ENCODE peak calls at places on chromosome 1, in nine cellular contexts. F is psoas muscle, U is A549, K is esophagus squamous epithelium, M is GM13977, D is uterus, V is tibial artery, R is colonic mucosa, H is nephron progenitor cell. A is an unnamed sample.

GRCh38 chr1:244791061-244791460 is 44.4 kb upstream of the COX20 start:
- DNase-seq in F (no peak), U (no peak), K (no peak), M (no peak), D (no peak), V (peak; percentile 19), R (no peak), H (no peak), A (no peak)

GRCh38 chr1:12143631-12144155 is 23.1 kb upstream of the TNFRSF1B start:
- DNase-seq in F (peak; percentile 88), U (peak; percentile 14), K (no peak), M (no peak), D (peak; percentile 75), V (peak; percentile 90), R (peak; percentile 82), H (no peak), A (no peak)

GRCh38 chr1:110880708-110881374 is 7.9 kb downstream of the CD53 start:
- DNase-seq in F (no peak), U (no peak), K (no peak), M (no peak), D (no peak), V (no peak), R (no peak), H (no peak), A (no peak)

GRCh38 chr1:41643422-41643821 is 158.9 kb upstream of the EDN2 start:
- DNase-seq in F (no peak), U (no peak), K (no peak), M (no peak), D (no peak), V (no peak), R (no peak), H (no peak), A (no peak)

GRCh38 chr1:172292840-172293239 is 127.6 kb upstream of the C1orf105 start:
- DNase-seq in F (no peak), U (no peak), K (no peak), M (no peak), D (no peak), V (no peak), R (no peak), H (no peak), A (no peak)

GRCh38 chr1:158838660-158839059 is 7.5 kb downstream of the MNDA start:
- DNase-seq in F (no peak), U (no peak), K (no peak), M (no peak), D (no peak), V (no peak), R (no peak), H (no peak), A (no peak)

GRCh38 chr1:7810395-7810794 is 26.3 kb downstream of the PER3 start:
- DNase-seq in F (peak; percentile 38), U (peak; percentile 5), K (no peak), M (no peak), D (no peak), V (no peak), R (no peak), H (no peak), A (no peak)

GRCh38 chr1:160376525-160377131 is 9.8 kb downstream of the NHLH1 start:
- DNase-seq in F (no peak), U (peak; percentile 76), K (no peak), M (peak; percentile 75), D (peak; percentile 28), V (no peak), R (peak; percentile 37), H (peak; percentile 37), A (no peak)

GRCh38 chr1:151908228-151908691 is 1.1 kb downstream of the THEM4 start:
- DNase-seq in F (no peak), U (peak; percentile 43), K (no peak), M (peak; percentile 36), D (no peak), V (no peak), R (no peak), H (peak; percentile 21), A (no peak)

GRCh38 chr1:85445906-85446305 is 19.1 kb downstream of the DDAH1 start:
- DNase-seq in F (no peak), U (no peak), K (no peak), M (no peak), D (no peak), V (no peak), R (no peak), H (no peak), A (no peak)

GRCh38 chr1:171389176-171389575 is 75.2 kb downstream of the FMO4 start:
- DNase-seq in F (no peak), U (no peak), K (no peak), M (no peak), D (no peak), V (no peak), R (no peak), H (no peak), A (no peak)

DNA sequence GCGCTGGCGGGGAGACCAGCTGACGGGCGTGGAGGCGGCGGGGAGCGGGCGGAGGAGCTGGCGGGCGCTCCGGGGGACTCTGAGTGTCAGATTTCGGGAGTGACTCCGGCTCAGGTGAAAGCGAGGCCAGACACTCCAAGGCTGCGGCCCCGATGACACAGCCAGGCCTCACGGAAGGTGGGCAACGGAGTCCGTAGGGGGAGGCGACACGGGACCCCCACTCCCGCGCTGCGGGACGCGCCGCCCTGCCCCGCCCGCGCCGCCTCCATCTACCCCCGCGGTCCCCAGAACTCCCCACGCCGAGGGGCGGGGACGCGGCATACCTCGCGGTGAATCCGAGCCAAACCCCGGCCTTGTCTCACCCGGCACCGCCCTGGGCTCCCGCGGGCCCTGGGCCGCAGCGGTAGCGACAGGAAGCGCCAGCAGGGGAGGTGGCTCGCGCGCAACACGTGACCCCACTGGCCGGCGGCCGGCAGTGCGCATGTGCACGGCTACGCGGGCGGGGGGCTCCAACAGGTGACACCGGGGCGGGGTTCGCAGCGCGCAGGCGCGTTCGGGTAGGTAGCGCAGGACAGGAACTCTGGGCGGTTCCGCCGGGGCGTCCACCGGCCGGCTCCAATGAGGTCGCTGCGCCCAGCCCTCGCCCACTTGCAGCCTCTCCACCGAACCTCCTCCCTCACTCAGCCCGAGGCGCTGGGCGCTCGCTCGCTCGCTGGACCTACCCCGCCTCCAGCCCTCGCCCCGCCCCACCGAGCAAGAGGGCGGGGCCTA is at the start of gene CC2D1B:
- DNase-seq in F (peak; percentile 98), U (peak; percentile 97), K (peak; percentile 88), M (peak; percentile 100), D (peak; percentile 97), V (peak; percentile 99), R (peak; percentile 98), H (peak; percentile 100), A (peak; percentile 99)
- TF ChIP-seq CTCF in F (no peak), U (no peak), K (peak; percentile 52), M (no peak), D (no peak), V (peak; percentile 41), R (no peak), H (no peak), A (no peak)

GRCh38 chr1:62528015-62528414 is 69.3 kb upstream of the ANGPTL3 start:
- DNase-seq in F (no peak), U (no peak), K (no peak), M (no peak), D (no peak), V (no peak), R (peak; percentile 20), H (no peak), A (no peak)

GRCh38 chr1:62529227-62529626 is 68.1 kb upstream of the ANGPTL3 start:
- DNase-seq in F (no peak), U (no peak), K (no peak), M (no peak), D (no peak), V (no peak), R (no peak), H (no peak), A (no peak)

GRCh38 chr1:62530516-62531154 is 66.7 kb upstream of the ANGPTL3 start:
- DNase-seq in F (no peak), U (peak; percentile 67), K (no peak), M (no peak), D (no peak), V (no peak), R (peak; percentile 52), H (peak; percentile 46), A (peak; percentile 54)
- TF ChIP-seq CTCF in F (peak; percentile 39), U (peak; percentile 66), K (peak; percentile 35), M (no peak), D (peak; percentile 11), V (peak; percentile 47), R (peak; percentile 41), H (peak; percentile 48), A (peak; percentile 41)

DNA sequence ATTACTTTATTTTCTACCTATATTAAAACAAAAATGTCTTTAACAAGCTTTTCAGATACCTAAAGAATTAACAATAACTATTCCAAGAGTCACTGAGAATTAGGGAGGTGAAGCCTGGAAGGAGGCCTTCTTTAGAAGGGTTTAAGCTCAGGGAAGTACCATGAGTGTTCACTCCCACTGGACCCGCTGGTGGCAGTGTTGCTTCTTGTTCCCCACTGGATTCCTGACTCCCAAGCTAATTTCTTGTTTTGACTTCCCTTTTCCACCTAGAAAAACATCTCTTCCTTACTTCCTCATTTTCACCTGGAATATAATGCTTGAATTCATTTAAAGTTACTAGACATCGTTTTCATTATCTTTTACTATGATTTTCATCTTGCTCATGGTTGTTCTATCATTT is 264.2 kb downstream of the HMCN1 start:
- DNase-seq in F (peak; percentile 12), U (peak; percentile 22), K (no peak), M (no peak), D (no peak), V (no peak), R (no peak), H (no peak), A (no peak)
- TF ChIP-seq CTCF in F (no peak), U (no peak), K (no peak), M (no peak), D (no peak), V (no peak), R (no peak), H (no peak), A (no peak)

GRCh38 chr1:206856674-206857464 is 8.6 kb upstream of the IL20 start:
- DNase-seq in F (no peak), U (peak; percentile 43), K (no peak), M (no peak), D (no peak), V (no peak), R (no peak), H (no peak), A (no peak)
- TF ChIP-seq CTCF in F (peak; percentile 4), U (peak; percentile 51), K (peak; percentile 7), M (peak; percentile 35), D (no peak), V (no peak), R (no peak), H (no peak), A (no peak)